ENCODE peak calls at places on chromosomes 16 and 17, in eight cellular contexts. N is pulmonary artery endothelial cell, D is progenitor cell of endocrine pancreas, E is HS-5, B is T-helper 22 cell, U is bronchial epithelial cell, C is stomach, V is NCI-H1417. X is an unnamed sample.

GRCh38 chr17:2343421-2343820 is 6.1 kb downstream of the SGSM2 start:
- DNase-seq in V (no peak), D (no peak), U (peak), E (no peak), B (no peak), N (no peak), C (no peak), X (no peak)

GRCh38 chr16:65908568-65908967 is 457.9 kb upstream of the CDH5 start:
- DNase-seq in B (no peak), E (no peak), D (no peak), C (no peak), V (no peak), N (no peak), U (no peak), X (no peak)

GRCh38 chr17:4230142-4230541 is 33.6 kb downstream of the ANKFY1 start:
- DNase-seq in V (peak), B (no peak), E (peak), U (peak), N (peak), D (no peak), C (no peak), X (no peak)

GRCh38 chr16:79098897-79099296 is 501.6 kb downstream of the MAF start:
- DNase-seq in B (no peak), C (no peak), D (no peak), E (no peak), V (no peak), U (no peak), N (no peak), X (no peak)

GRCh38 chr17:66764559-66764958 is 70.4 kb upstream of the CACNG5 start:
- DNase-seq in N (no peak), U (no peak), V (no peak), B (no peak), C (no peak), E (no peak), D (no peak), X (peak)

GRCh38 chr17:81033535-81034167 is 1.3 kb upstream of the BAIAP2 start:
- DNase-seq in D (no peak), E (no peak), N (no peak), B (no peak), V (no peak), U (no peak), C (no peak), X (no peak)

GRCh38 chr17:54754560-54754959 is 146.1 kb upstream of the TOM1L1 start:
- DNase-seq in V (no peak), U (no peak), D (no peak), B (no peak), E (no peak), N (no peak), C (no peak), X (no peak)

GRCh38 chr17:57448288-57449283 is 192.3 kb downstream of the MSI2 start:
- DNase-seq in D (no peak), E (no peak), N (no peak), C (no peak), V (no peak), U (peak), B (no peak), X (no peak)

GRCh38 chr16:80710918-80711317 is 93.5 kb downstream of the CDYL2 start:
- DNase-seq in E (no peak), N (no peak), U (no peak), V (no peak), D (no peak), C (no peak), B (no peak), X (no peak)

GRCh38 chr17:3695723-3696411 is at the start of gene P2RX5:
- DNase-seq in N (no peak), B (no peak), V (no peak), C (no peak), U (no peak), E (no peak), D (peak), X (no peak)

GRCh38 chr16:58493756-58494431 is 6.0 kb upstream of the NDRG4 start:
- DNase-seq in C (no peak), V (no peak), N (no peak), E (no peak), D (no peak), B (no peak), U (no peak), X (no peak)

GRCh38 chr17:6384481-6384880 is 50.4 kb downstream of the AIPL1 start:
- DNase-seq in D (no peak), N (no peak), B (no peak), E (no peak), V (no peak), C (no peak), U (no peak), X (no peak)

GRCh38 chr17:82831041-82831817 is 8.6 kb downstream of the ZNF750 start:
- DNase-seq in B (no peak), C (no peak), V (peak), E (no peak), U (no peak), D (no peak), N (no peak), X (no peak)

GRCh38 chr17:80106751-80107150 is 5.4 kb downstream of the GAA start:
- DNase-seq in V (no peak), C (no peak), U (no peak), D (no peak), N (no peak), E (no peak), B (no peak), X (no peak)

GRCh38 chr17:36629252-36629847 is 28.0 kb downstream of the MRM1 start:
- DNase-seq in U (peak), B (peak), E (peak), D (peak), N (peak), C (peak), V (peak), X (peak)

GRCh38 chr17:65278050-65278819 is 141.1 kb downstream of the RGS9 start:
- DNase-seq in C (peak), B (no peak), D (peak), E (no peak), V (peak), U (peak), N (peak), X (no peak)

GRCh38 chr16:68382296-68382718 is 66.0 kb downstream of the SMPD3 start:
- DNase-seq in C (peak), V (no peak), E (no peak), B (no peak), D (no peak), N (no peak), U (no peak), X (no peak)

GRCh38 chr17:50634123-50634914 is at the start of gene ABCC3:
- DNase-seq in C (peak), U (no peak), B (no peak), E (no peak), D (no peak), N (no peak), V (no peak), X (no peak)

GRCh38 chr16:50709061-50709695 is 15.8 kb downstream of the NOD2 start:
- DNase-seq in B (no peak), V (no peak), N (no peak), E (no peak), U (no peak), C (no peak), D (no peak), X (no peak)

GRCh38 chr17:31327534-31328526 is 6.4 kb upstream of the EVI2A start:
- DNase-seq in C (no peak), B (no peak), V (no peak), D (no peak), N (no peak), U (peak), E (peak), X (no peak)

GRCh38 chr17:19883537-19884215 is 15.9 kb upstream of the ULK2 start:
- DNase-seq in B (no peak), N (no peak), E (no peak), C (no peak), V (no peak), D (no peak), U (no peak), X (no peak)

GRCh38 chr17:50779747-50780363 is 12.5 kb upstream of the ANKRD40CL start:
- DNase-seq in B (peak), D (no peak), E (no peak), N (no peak), C (no peak), V (no peak), U (no peak), X (no peak)

GRCh38 chr17:40602445-40603443 is 37.5 kb upstream of the CCR7 start:
- DNase-seq in N (no peak), U (no peak), D (no peak), B (peak), V (no peak), E (no peak), C (no peak), X (no peak)

GRCh38 chr16:84988328-84989080 is 22.8 kb downstream of the ZDHHC7 start:
- DNase-seq in U (no peak), N (no peak), D (no peak), E (no peak), C (no peak), B (no peak), V (no peak), X (no peak)

GRCh38 chr17:38879878-38880727 is 10.2 kb downstream of the LASP1 start:
- DNase-seq in B (no peak), N (peak), U (peak), C (no peak), E (peak), D (no peak), V (no peak), X (no peak)

GRCh38 chr16:47492428-47493357 is 31.6 kb downstream of the PHKB start:
- DNase-seq in N (no peak), B (no peak), V (no peak), C (peak), D (no peak), E (no peak), U (no peak), X (no peak)

GRCh38 chr17:30000001-30000754 is 58.7 kb downstream of the EFCAB5 start:
- DNase-seq in U (no peak), E (no peak), D (no peak), B (no peak), V (no peak), C (no peak), N (no peak), X (no peak)

GRCh38 chr16:89350701-89351380 is 133.3 kb downstream of the ZNF778 start:
- DNase-seq in N (no peak), D (no peak), U (peak), C (no peak), V (no peak), B (no peak), E (no peak), X (no peak)

GRCh38 chr16:67304006-67304405 is 22.5 kb downstream of the KCTD19 start:
- DNase-seq in U (no peak), B (no peak), C (no peak), N (no peak), E (no peak), D (no peak), V (no peak), X (no peak)

GRCh38 chr16:77974883-77975282 is 47.5 kb upstream of the CLEC3A start:
- DNase-seq in E (no peak), V (no peak), C (no peak), U (no peak), N (no peak), B (no peak), D (peak), X (peak)

GRCh38 chr17:41959336-41960095 is 7.1 kb upstream of the CNP start:
- DNase-seq in B (no peak), N (no peak), C (no peak), D (no peak), V (peak), U (peak), E (no peak), X (no peak)

X was measured in DMS153.